ENCODE peak calls at places on chromosomes 3 and 15, in eight cellular contexts. P, H, T, C, Z, F, U and E are unnamed samples.

GRCh38 chr3:87462228-87462627 is 185.8 kb upstream of the POU1F1 start:
- DNase-seq in P (no peak), Z (no peak), U (no peak), T (no peak), C (no peak), F (no peak), H (no peak), E (no peak)

GRCh38 chr3:138477801-138478200 is 43.4 kb downstream of the ESYT3 start:
- DNase-seq in F (no peak), Z (no peak), H (no peak), T (no peak), P (no peak), C (no peak), U (no peak), E (no peak)

GRCh38 chr3:133948131-133948810 is 52.6 kb upstream of the RAB6B start:
- DNase-seq in F (no peak), U (no peak), C (no peak), H (no peak), Z (no peak), T (peak), P (no peak), E (no peak)

GRCh38 chr3:147354621-147355020 is 51.7 kb downstream of the ZIC4 start:
- DNase-seq in Z (no peak), F (no peak), T (no peak), P (no peak), H (no peak), U (no peak), C (no peak), E (no peak)

GRCh38 chr15:66931768-66932633 is 133.4 kb upstream of the SMAD3 start:
- DNase-seq in F (no peak), U (no peak), T (no peak), H (no peak), Z (no peak), C (no peak), P (peak), E (peak)

GRCh38 chr3:151169700-151170224 is 33.3 kb downstream of the GPR171 start:
- DNase-seq in H (peak), T (peak), Z (peak), P (no peak), F (peak), C (no peak), U (no peak), E (no peak)

GRCh38 chr15:70269991-70270751 is 172.5 kb upstream of the TLE3 start:
- DNase-seq in C (no peak), T (peak), P (no peak), Z (no peak), H (no peak), F (peak), U (no peak), E (no peak)

GRCh38 chr3:43691120-43692002 is 623 bp downstream of the ABHD5 start:
- DNase-seq in T (peak), C (peak), Z (peak), U (no peak), P (peak), F (no peak), H (peak), E (no peak)

GRCh38 chr15:69623521-69624513 is 171.2 kb downstream of the RPLP1 start:
- DNase-seq in F (no peak), T (no peak), H (no peak), C (no peak), U (no peak), P (no peak), Z (no peak), E (no peak)

GRCh38 chr3:11010406-11011165 is 18.0 kb downstream of the SLC6A1 start:
- DNase-seq in H (no peak), Z (no peak), U (no peak), T (no peak), P (no peak), F (no peak), C (no peak), E (no peak)

GRCh38 chr15:56765252-56765651 is 31.9 kb upstream of the ZNF280D start:
- DNase-seq in H (no peak), C (no peak), U (no peak), Z (no peak), T (no peak), F (peak), P (no peak), E (no peak)

GRCh38 chr15:31004220-31004733 is 12.8 kb upstream of the MTMR10 start:
- DNase-seq in H (no peak), U (no peak), F (peak), P (no peak), C (no peak), T (peak), Z (peak), E (peak)

GRCh38 chr3:16993227-16993626 is 108.5 kb downstream of the PLCL2 start:
- DNase-seq in C (no peak), H (no peak), T (no peak), F (no peak), U (no peak), P (peak), Z (no peak), E (no peak)

GRCh38 chr3:181660337-181660736 is 51.4 kb upstream of the SOX2 start:
- DNase-seq in Z (no peak), F (no peak), T (no peak), U (no peak), C (no peak), H (no peak), P (no peak), E (no peak)

GRCh38 chr15:29141908-29142747 is 127.5 kb downstream of the NSMCE3 start:
- DNase-seq in T (no peak), Z (peak), U (no peak), F (no peak), H (no peak), P (no peak), C (no peak), E (no peak)

GRCh38 chr3:120081719-120082118 is 12.5 kb downstream of the GSK3B start:
- DNase-seq in F (no peak), Z (no peak), H (no peak), P (no peak), U (no peak), C (no peak), T (no peak), E (no peak)

GRCh38 chr15:38564557-38565286 is at the start of gene RASGRP1:
- DNase-seq in H (peak), U (peak), F (peak), T (peak), Z (peak), P (peak), C (peak), E (no peak)

GRCh38 chr3:53145109-53146077 is 15.2 kb upstream of the RFT1 start:
- DNase-seq in P (peak), U (no peak), H (no peak), Z (no peak), C (no peak), T (no peak), F (no peak), E (no peak)

GRCh38 chr3:16906679-16907078 is 21.9 kb downstream of the PLCL2 start:
- DNase-seq in P (peak), T (no peak), F (no peak), H (no peak), Z (no peak), U (no peak), C (no peak), E (no peak)

GRCh38 chr3:197501496-197501878 is 54.3 kb downstream of the BDH1 start:
- DNase-seq in F (no peak), H (no peak), T (no peak), P (peak), C (no peak), Z (no peak), U (no peak), E (no peak)

GRCh38 chr3:13353936-13354542 is 66.1 kb downstream of the NUP210 start:
- DNase-seq in F (no peak), T (no peak), U (no peak), P (peak), Z (no peak), C (no peak), H (no peak), E (no peak)

GRCh38 chr15:62994439-62994838 is 48.1 kb upstream of the TPM1 start:
- DNase-seq in U (no peak), H (no peak), C (no peak), F (no peak), P (no peak), T (no peak), Z (no peak), E (no peak)

GRCh38 chr3:14329842-14330241 is 72.6 kb upstream of the SLC6A6 start:
- DNase-seq in Z (no peak), T (no peak), C (no peak), P (no peak), U (no peak), H (no peak), F (no peak), E (no peak)